ENCODE peak calls at places on chromosome 14, in five cellular contexts. I is GM23248, M is NCI-H526 treated with DMSO at 0.1 percent for 48 hours, L is SK-N-SH, C is T-helper 1 cell. J is an unnamed sample.

GRCh38 chr14:44626423-44626822 is 119.3 kb upstream of the FSCB start:
- DNase-seq in I (no peak), M (no peak), L (no peak), C (no peak), J (no peak)

GRCh38 chr14:22388669-22389625 is 200.1 kb downstream of the DAD1 start:
- DNase-seq in I (peak), M (no peak), L (no peak), C (no peak), J (no peak)

GRCh38 chr14:59305836-59306555 is 117.5 kb downstream of the DAAM1 start:
- DNase-seq in I (peak), M (no peak), L (no peak), C (no peak), J (no peak)

GRCh38 chr14:63134801-63135200 is 69.4 kb upstream of the RHOJ start:
- DNase-seq in I (peak), M (no peak), L (peak), C (no peak), J (no peak)

GRCh38 chr14:56172571-56172971 is 54.4 kb downstream of the PELI2 start:
- DNase-seq in I (peak), M (no peak), L (no peak), C (no peak), J (no peak)

GRCh38 chr14:81449114-81449513 is 49.0 kb upstream of the STON2 start:
- DNase-seq in I (no peak), M (no peak), L (no peak), C (no peak), J (no peak)

GRCh38 chr14:71166434-71166833 is 259.2 kb downstream of the PCNX1 start:
- DNase-seq in I (peak), M (no peak), L (peak), C (no peak), J (no peak)

GRCh38 chr14:51873221-51873893 is 12.9 kb downstream of the GNG2 start:
- DNase-seq in I (peak), M (no peak), L (peak), C (no peak), J (no peak)

GRCh38 chr14:55446127-55446736 is 5.8 kb upstream of the TBPL2 start:
- DNase-seq in I (peak), M (peak), L (peak), C (no peak), J (peak)

GRCh38 chr14:66284346-66284745 is 201.8 kb upstream of the CCDC196 start:
- DNase-seq in I (peak), M (no peak), L (no peak), C (no peak), J (no peak)

GRCh38 chr14:33794791-33795300 is 156.0 kb downstream of the EGLN3 start:
- DNase-seq in I (peak), M (no peak), L (no peak), C (no peak), J (no peak)

GRCh38 chr14:75294649-75295033 is 16.0 kb downstream of the FOS start:
- DNase-seq in I (no peak), M (no peak), L (peak), C (no peak), J (no peak)

GRCh38 chr14:61231810-61232209 is 49.3 kb downstream of the TMEM30B start:
- DNase-seq in I (no peak), M (no peak), L (no peak), C (no peak), J (no peak)

GRCh38 chr14:94378527-94379290 is 9.7 kb downstream of the SERPINA1 start:
- DNase-seq in I (no peak), M (no peak), L (no peak), C (no peak), J (no peak)

GRCh38 chr14:100568164-100568997 is 18.8 kb downstream of the BEGAIN start:
- DNase-seq in I (peak), M (no peak), L (peak), C (no peak), J (no peak)

GRCh38 chr14:93013368-93013719 is 90.4 kb downstream of the CHGA start:
- DNase-seq in I (peak), M (no peak), L (no peak), C (no peak), J (no peak)

GRCh38 chr14:39232554-39233415 is 930 bp upstream of the MIA2 start:
- DNase-seq in I (peak), M (no peak), L (no peak), C (no peak), J (no peak)

GRCh38 chr14:103628221-103628683 is 759 bp upstream of the KLC1 start:
- DNase-seq in I (peak), M (no peak), L (peak), C (no peak), J (no peak)

GRCh38 chr14:105203057-105203494 is 22.0 kb upstream of the NUDT14 start:
- DNase-seq in I (peak), M (peak), L (peak), C (no peak), J (peak)

GRCh38 chr14:101563654-101564443 is 2.6 kb downstream of the DIO3 start:
- DNase-seq in I (no peak), M (no peak), L (peak), C (no peak), J (no peak)

GRCh38 chr14:21343035-21343794 is 40.6 kb downstream of the SUPT16H start:
- DNase-seq in I (no peak), M (no peak), L (no peak), C (no peak), J (no peak)

GRCh38 chr14:77240336-77240915 is 30.6 kb downstream of the NGB start:
- DNase-seq in I (no peak), M (no peak), L (no peak), C (no peak), J (no peak)

GRCh38 chr14:98924046-98924445 is 348.0 kb downstream of the BCL11B start:
- DNase-seq in I (no peak), M (no peak), L (no peak), C (no peak), J (no peak)

GRCh38 chr14:29310757-29311156 is 544.2 kb downstream of the FOXG1 start:
- DNase-seq in I (peak), M (no peak), L (no peak), C (no peak), J (no peak)

GRCh38 chr14:69490219-69490918 is 5.8 kb downstream of the PLEKHD1 start:
- DNase-seq in I (no peak), M (no peak), L (no peak), C (no peak), J (no peak)

GRCh38 chr14:72518809-72519377 is 375.0 kb downstream of the DPF3 start:
- DNase-seq in I (no peak), M (no peak), L (no peak), C (no peak), J (no peak)

GRCh38 chr14:102622262-102622885 is 29.9 kb downstream of the RCOR1 start:
- DNase-seq in I (no peak), M (no peak), L (no peak), C (no peak), J (no peak)

GRCh38 chr14:19974844-19975243 is 547 bp upstream of the OR4K15 start:
- DNase-seq in I (no peak), M (no peak), L (no peak), C (no peak), J (peak)

GRCh38 chr14:69241577-69241976 is 18.4 kb upstream of the GALNT16 start:
- DNase-seq in I (no peak), M (no peak), L (no peak), C (no peak), J (no peak)

GRCh38 chr14:104323551-104324175 is 185.3 kb downstream of the KIF26A start:
- DNase-seq in I (no peak), M (no peak), L (no peak), C (no peak), J (no peak)

J was measured in effector CD4-positive, alpha-beta T cell.